ENCODE peak calls at places on chromosomes 3 and 15, in four cellular contexts. P, V, S and B are unnamed samples.

GRCh38 chr15:73822998-73823397 is 50.4 kb upstream of the TBC1D21 start:
- DNase-seq in P (peak), V (peak), S (peak), B (no peak)

GRCh38 chr3:112233083-112233482 is 60.9 kb downstream of the SLC9C1 start:
- DNase-seq in P (no peak), V (no peak), S (no peak), B (no peak)

GRCh38 chr3:128707935-128708494 is 18.0 kb upstream of the RAB7A start:
- DNase-seq in P (no peak), V (no peak), S (no peak), B (no peak)

GRCh38 chr3:35486295-35486694 is 153.0 kb upstream of the ARPP21 start:
- DNase-seq in P (no peak), V (no peak), S (no peak), B (no peak)

GRCh38 chr3:127676921-127677351 is 4.2 kb downstream of the ABTB1 start:
- DNase-seq in P (peak), V (no peak), S (no peak), B (no peak)

GRCh38 chr3:126338796-126339241 is 18.4 kb downstream of the KLF15 start:
- DNase-seq in P (peak), V (no peak), S (no peak), B (no peak)

GRCh38 chr3:123026551-123027291 is 842 bp downstream of the SEMA5B start:
- DNase-seq in P (peak), V (peak), S (no peak), B (no peak)

GRCh38 chr3:107068980-107069379 is 308.3 kb upstream of the CCDC54 start:
- DNase-seq in P (no peak), V (peak), S (peak), B (no peak)

GRCh38 chr3:140391041-140391440 is 286.8 kb upstream of the TRIM42 start:
- DNase-seq in P (no peak), V (no peak), S (no peak), B (no peak)

GRCh38 chr15:91199511-91199910 is 99.5 kb downstream of the SV2B start:
- DNase-seq in P (no peak), V (no peak), S (no peak), B (no peak)

GRCh38 chr3:33115024-33115768 is 1.4 kb downstream of the CRTAP start:
- DNase-seq in P (no peak), V (peak), S (peak), B (no peak)

GRCh38 chr3:175777495-175777894 is 918.4 kb downstream of the NAALADL2 start:
- DNase-seq in P (no peak), V (no peak), S (peak), B (no peak)

GRCh38 chr15:61871926-61872522 is 188.2 kb downstream of the VPS13C start:
- DNase-seq in P (no peak), V (peak), S (peak), B (no peak)

GRCh38 chr15:77027111-77027696 is 32.3 kb downstream of the PSTPIP1 start:
- DNase-seq in P (peak), V (no peak), S (no peak), B (no peak)

GRCh38 chr3:169522595-169523529 is 140.7 kb downstream of the MECOM start:
- DNase-seq in P (no peak), V (no peak), S (no peak), B (no peak)

GRCh38 chr3:189727191-189727590 is 96.0 kb downstream of the TP63 start:
- DNase-seq in P (no peak), V (no peak), S (no peak), B (no peak)

GRCh38 chr15:52784799-52785671 is 5.1 kb downstream of the ONECUT1 start:
- DNase-seq in P (no peak), V (no peak), S (no peak), B (no peak)

GRCh38 chr3:124676236-124676635 is 54.0 kb upstream of the UMPS start:
- DNase-seq in P (no peak), V (no peak), S (peak), B (no peak)

GRCh38 chr3:183515968-183516851 is 39.3 kb downstream of the KLHL6 start:
- DNase-seq in P (no peak), V (peak), S (no peak), B (no peak)

GRCh38 chr15:77830041-77830440 is 197.3 kb upstream of the LINGO1 start:
- DNase-seq in P (no peak), V (no peak), S (peak), B (no peak)

GRCh38 chr3:170768334-170768801 is 101.6 kb downstream of the RPL22L1 start:
- DNase-seq in P (no peak), V (no peak), S (no peak), B (no peak)

GRCh38 chr3:192933779-192934456 is 16.3 kb upstream of the MB21D2 start:
- DNase-seq in P (no peak), V (no peak), S (no peak), B (no peak)